ENCODE peak calls at places on chromosomes 6 and 20, in five cellular contexts. O, Q, Y, R and N are unnamed samples.

GRCh38 chr6:113644861-113645575 is 212.1 kb upstream of the MARCKS start:
- DNase-seq in O (no peak), Q (no peak), Y (peak; percentile 40), R (peak; percentile 99), N (peak; percentile 97)

GRCh38 chr6:148398686-148399085 is 56.0 kb downstream of the SASH1 start:
- DNase-seq in O (no peak), Q (no peak), Y (no peak), R (no peak), N (no peak)

GRCh38 chr6:130500693-130501092 is 134.9 kb downstream of the TMEM200A start:
- DNase-seq in O (no peak), Q (no peak), Y (no peak), R (peak; percentile 90), N (peak; percentile 84)

GRCh38 chr6:163709255-163709654 is 294.7 kb downstream of the QKI start:
- DNase-seq in O (no peak), Q (no peak), Y (no peak), R (no peak), N (no peak)

GRCh38 chr20:13929836-13930235 is 60.6 kb downstream of the SEL1L2 start:
- DNase-seq in O (no peak), Q (no peak), Y (no peak), R (no peak), N (no peak)

GRCh38 chr6:30555428-30556005 is 772 bp downstream of the GNL1 start:
- DNase-seq in O (no peak), Q (peak; percentile 42), Y (no peak), R (peak; percentile 44), N (no peak)

GRCh38 chr6:30689985-30690384 is 799 bp downstream of the NRM start:
- DNase-seq in O (no peak), Q (no peak), Y (no peak), R (no peak), N (no peak)

GRCh38 chr6:89221971-89222887 is 5.1 kb upstream of the GABRR1 start:
- DNase-seq in O (no peak), Q (no peak), Y (no peak), R (peak; percentile 66), N (no peak)

GRCh38 chr20:36181934-36182603 is 27.5 kb downstream of the EPB41L1 start:
- DNase-seq in O (no peak), Q (no peak), Y (no peak), R (peak; percentile 43), N (no peak)

GRCh38 chr20:50256577-50256976 is 65.9 kb downstream of the CEBPB start:
- DNase-seq in O (no peak), Q (no peak), Y (no peak), R (no peak), N (no peak)

GRCh38 chr20:56222201-56222600 is 26.3 kb upstream of the MC3R start:
- DNase-seq in O (no peak), Q (no peak), Y (no peak), R (peak; percentile 1), N (no peak)

GRCh38 chr6:26311385-26312095 is 53.5 kb upstream of the BTN3A2 start:
- DNase-seq in O (peak; percentile 15), Q (peak; percentile 48), Y (peak; percentile 71), R (peak; percentile 74), N (no peak)

GRCh38 chr6:169789944-169790927 is 38.8 kb downstream of the ERMARD start:
- DNase-seq in O (peak; percentile 59), Q (peak; percentile 79), Y (peak; percentile 35), R (peak; percentile 73), N (peak; percentile 32)

GRCh38 chr20:60857708-60858107 is 394.4 kb upstream of the CDH4 start:
- DNase-seq in O (no peak), Q (no peak), Y (no peak), R (peak; percentile 66), N (no peak)